ENCODE peak calls at places on chromosomes 13 and 19, in seven cellular contexts. L is IMR-90; M is activated T-cell treated with anti-CD3 and anti-CD28 coated beads, Interleukin-2, amount 50 U/mL, for 48 hours; G is T-helper 2 cell; N is NCI-H1694; I is NCI-H345; X is psoas muscle. T is an unnamed sample.

GRCh38 chr19:55647732-55648656 is at the start of gene CCDC106:
- DNase-seq in I (peak), L (peak), G (no peak), N (peak), M (peak), X (peak), T (no peak)

GRCh38 chr19:15456871-15457700 is 7.3 kb downstream of the RASAL3 start:
- DNase-seq in I (peak), M (no peak), X (no peak), G (no peak), L (no peak), N (no peak), T (no peak)

GRCh38 chr13:39485314-39485700 is 117.7 kb downstream of the LHFPL6 start:
- DNase-seq in G (no peak), N (no peak), M (no peak), L (peak), I (no peak), X (no peak), T (no peak)

GRCh38 chr13:77728265-77728966 is 30.9 kb downstream of the SLAIN1 start:
- DNase-seq in N (no peak), X (no peak), L (no peak), M (no peak), G (no peak), I (no peak), T (no peak)

GRCh38 chr19:44774614-44775013 is 3.1 kb upstream of the CBLC start:
- DNase-seq in N (no peak), M (no peak), X (no peak), G (no peak), I (no peak), L (no peak), T (no peak)

GRCh38 chr19:10551698-10552301 is 8.1 kb downstream of the ATG4D start:
- DNase-seq in L (no peak), I (no peak), M (peak), X (no peak), G (no peak), N (no peak), T (no peak)

GRCh38 chr19:51688665-51689571 is 4.2 kb upstream of the SPACA6 start:
- DNase-seq in L (peak), N (peak), G (no peak), I (no peak), X (peak), M (no peak), T (peak)

GRCh38 chr13:110680852-110681251 is 25.1 kb downstream of the CARS2 start:
- DNase-seq in N (no peak), L (no peak), G (no peak), X (no peak), M (peak), I (no peak), T (no peak)

GRCh38 chr13:92307752-92308151 is 909.3 kb downstream of the GPC5 start:
- DNase-seq in X (no peak), N (no peak), G (no peak), M (no peak), I (no peak), L (no peak), T (no peak)

T was measured in retinal pigment epithelial cell.